ENCODE peak calls at places on chromosomes 4 and X, in six cellular contexts. T, R, E, V, Z and K are unnamed samples.

GRCh38 chr4:174173360-174173759 is 110.1 kb downstream of the FBXO8 start:
- DNase-seq in T (no peak), R (no peak), E (no peak), V (no peak), Z (no peak), K (no peak)

GRCh38 chr4:169270156-169270809 is 473 bp downstream of the SH3RF1 start:
- DNase-seq in T (no peak), R (peak), E (no peak), V (peak), Z (no peak), K (peak)

GRCh38 chrX:41339148-41339547 is 5.2 kb downstream of the DDX3X start:
- DNase-seq in T (no peak), R (no peak), E (no peak), V (no peak), Z (no peak), K (no peak)

GRCh38 chr4:100952590-100952989 is 394.7 kb downstream of the PPP3CA start:
- DNase-seq in T (no peak), R (no peak), E (no peak), V (no peak), Z (no peak), K (no peak)

GRCh38 chr4:121246698-121247097 is 82.6 kb upstream of the TNIP3 start:
- DNase-seq in T (no peak), R (no peak), E (no peak), V (no peak), Z (no peak), K (no peak)

GRCh38 chr4:145719752-145720624 is 40.0 kb downstream of the C4orf51 start:
- DNase-seq in T (no peak), R (no peak), E (no peak), V (no peak), Z (peak), K (no peak)

GRCh38 chr4:20618010-20618409 is 82.2 kb upstream of the PACRGL start:
- DNase-seq in T (no peak), R (peak), E (no peak), V (peak), Z (no peak), K (no peak)

GRCh38 chr4:1967512-1968149 is 41.1 kb downstream of the NELFA start:
- DNase-seq in T (no peak), R (no peak), E (no peak), V (no peak), Z (no peak), K (no peak)

GRCh38 chrX:47446431-47446830 is 36.6 kb downstream of the ZNF41 start:
- DNase-seq in T (no peak), R (no peak), E (no peak), V (no peak), Z (no peak), K (no peak)

GRCh38 chrX:110015915-110016314 is 13.0 kb downstream of the TMEM164 start:
- DNase-seq in T (no peak), R (no peak), E (no peak), V (no peak), Z (no peak), K (no peak)

GRCh38 chr4:169315530-169316306 is 45.0 kb upstream of the SH3RF1 start:
- DNase-seq in T (no peak), R (peak), E (no peak), V (no peak), Z (no peak), K (no peak)